ENCODE peak calls at places on chromosomes 11 and 22, in nine cellular contexts. V, M, J, I, Z, L, H, T and U are unnamed samples.

GRCh38 chr11:101299210-101299609 is 169.6 kb upstream of the PGR start:
- DNase-seq in V (no peak), M (no peak), J (no peak), I (no peak), Z (no peak), L (no peak), H (no peak), T (no peak), U (no peak)

GRCh38 chr11:86464509-86465221 is 90.0 kb downstream of the CCDC81 start:
- DNase-seq in V (no peak), M (no peak), J (no peak), I (no peak), Z (no peak), L (no peak), H (no peak), T (no peak), U (no peak)

GRCh38 chr11:44565746-44566558 is 489 bp downstream of the CD82 start:
- DNase-seq in V (no peak), M (no peak), J (peak; percentile 57), I (peak; percentile 78), Z (peak; percentile 30), L (no peak), H (no peak), T (no peak), U (no peak)

GRCh38 chr11:1153951-1154487 is 3.7 kb upstream of the MUC5AC start:
- DNase-seq in V (peak; percentile 19), M (peak; percentile 25), J (no peak), I (peak; percentile 73), Z (no peak), L (no peak), H (peak; percentile 86), T (peak; percentile 30), U (no peak)

GRCh38 chr11:6992457-6993431 is 27.4 kb downstream of the ZNF214 start:
- DNase-seq in V (no peak), M (no peak), J (no peak), I (no peak), Z (peak; percentile 5), L (no peak), H (no peak), T (no peak), U (peak; percentile 68)

GRCh38 chr11:14306481-14306880 is 52.5 kb downstream of the RRAS2 start:
- DNase-seq in V (no peak), M (no peak), J (peak; percentile 72), I (no peak), Z (no peak), L (no peak), H (no peak), T (no peak), U (no peak)

GRCh38 chr11:58768137-58768536 is 36.4 kb upstream of the GLYAT start:
- DNase-seq in V (no peak), M (no peak), J (no peak), I (no peak), Z (no peak), L (no peak), H (no peak), T (no peak), U (no peak)

GRCh38 chr11:128324051-128324481 is 263.3 kb downstream of the ETS1 start:
- DNase-seq in V (no peak), M (no peak), J (no peak), I (peak; percentile 70), Z (no peak), L (no peak), H (no peak), T (no peak), U (no peak)

GRCh38 chr11:27545946-27546345 is 39.4 kb upstream of the LIN7C start:
- DNase-seq in V (no peak), M (no peak), J (peak; percentile 5), I (no peak), Z (no peak), L (no peak), H (no peak), T (no peak), U (no peak)

GRCh38 chr22:28430656-28431055 is 249.0 kb downstream of the TTC28 start:
- DNase-seq in V (no peak), M (no peak), J (no peak), I (no peak), Z (no peak), L (no peak), H (no peak), T (no peak), U (no peak)

GRCh38 chr22:28435271-28435825 is 244.3 kb downstream of the TTC28 start:
- DNase-seq in V (no peak), M (peak; percentile 77), J (peak; percentile 18), I (no peak), Z (peak; percentile 5), L (peak; percentile 38), H (no peak), T (no peak), U (no peak)

GRCh38 chr22:28440517-28441366 is 238.9 kb downstream of the TTC28 start:
- DNase-seq in V (no peak), M (no peak), J (no peak), I (no peak), Z (no peak), L (no peak), H (no peak), T (no peak), U (no peak)

GRCh38 chr22:28438183-28438778 is 241.4 kb downstream of the TTC28 start:
- DNase-seq in V (no peak), M (no peak), J (no peak), I (no peak), Z (no peak), L (no peak), H (no peak), T (no peak), U (no peak)

GRCh38 chr22:28435960-28436359 is 243.7 kb downstream of the TTC28 start:
- DNase-seq in V (no peak), M (no peak), J (no peak), I (no peak), Z (peak; percentile 43), L (no peak), H (no peak), T (no peak), U (no peak)
- H3K27ac ChIP-seq in V (no peak overlapping the region), M (no peak overlapping the region), J (no peak overlapping the region), I (no peak overlapping the region), Z (no peak overlapping the region), L (peak overlapping the region; percentile 0), H (no peak overlapping the region), T (no peak overlapping the region), U (no peak overlapping the region)

DNA sequence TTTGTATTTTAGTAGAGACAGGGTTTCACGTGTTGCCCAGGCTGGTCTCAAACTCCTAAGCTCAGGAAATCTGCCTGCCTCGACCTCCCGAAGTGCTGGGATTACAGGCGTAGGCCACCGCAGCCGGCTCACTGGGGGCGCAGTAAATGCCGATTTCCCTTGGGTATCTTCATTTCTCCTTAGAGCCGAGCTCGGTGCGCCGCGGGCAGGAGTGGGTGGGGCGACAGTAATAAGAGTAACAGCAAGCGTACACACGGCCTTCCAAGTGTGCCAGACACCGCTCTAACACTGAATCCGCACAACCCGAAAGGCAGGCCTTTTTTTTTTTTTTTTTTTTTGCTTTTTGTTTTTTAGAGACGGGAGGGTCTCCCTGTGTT is 511 bp upstream of the ADSL start:
- DNase-seq in V (peak; percentile 36), M (no peak), J (no peak), I (peak; percentile 85), Z (peak; percentile 18), L (no peak), H (no peak), T (peak; percentile 56), U (peak; percentile 47)
- TF ChIP-seq CTCF in V (no peak), M (no peak), J (no peak), I (no peak), Z (no peak), L (no peak), H (no peak), T (no peak), U (no peak)

GRCh38 chr11:117669062-117669461 is 128.0 kb downstream of the DSCAML1 start:
- DNase-seq in V (no peak), M (no peak), J (no peak), I (no peak), Z (no peak), L (no peak), H (no peak), T (no peak), U (no peak)
- H3K27ac ChIP-seq in V (no peak overlapping the region), M (no peak overlapping the region), J (no peak overlapping the region), I (no peak overlapping the region), Z (no peak overlapping the region), L (no peak overlapping the region), H (no peak overlapping the region), T (no peak overlapping the region), U (no peak overlapping the region)

GRCh38 chr11:71421392-71421950 is 26.7 kb downstream of the DHCR7 start:
- DNase-seq in V (no peak), M (no peak), J (no peak), I (no peak), Z (no peak), L (no peak), H (no peak), T (no peak), U (no peak)

GRCh38 chr11:71425409-71425808 is 22.8 kb downstream of the DHCR7 start:
- DNase-seq in V (no peak), M (no peak), J (peak; percentile 48), I (no peak), Z (no peak), L (no peak), H (no peak), T (no peak), U (no peak)

GRCh38 chr11:71418643-71419042 is 29.6 kb downstream of the DHCR7 start:
- DNase-seq in V (no peak), M (no peak), J (no peak), I (no peak), Z (no peak), L (no peak), H (no peak), T (no peak), U (no peak)

GRCh38 chr11:71423181-71423790 is 24.9 kb downstream of the DHCR7 start:
- DNase-seq in V (no peak), M (no peak), J (no peak), I (no peak), Z (no peak), L (no peak), H (no peak), T (no peak), U (no peak)

GRCh38 chr11:71420455-71421241 is 27.5 kb downstream of the DHCR7 start:
- DNase-seq in V (no peak), M (peak; percentile 46), J (peak; percentile 88), I (no peak), Z (peak; percentile 36), L (no peak), H (peak; percentile 62), T (no peak), U (peak; percentile 49)
- TF ChIP-seq CTCF in V (no peak), M (peak; percentile 43), J (peak; percentile 92), I (peak; percentile 30), Z (peak; percentile 57), L (peak; percentile 44), H (peak; percentile 72), T (no peak), U (peak; percentile 72)

GRCh38 chr11:74615988-74616387 is 23.6 kb downstream of the POLD3 start:
- DNase-seq in V (no peak), M (no peak), J (no peak), I (no peak), Z (no peak), L (no peak), H (no peak), T (no peak), U (no peak)

GRCh38 chr11:74615311-74615710 is 22.9 kb downstream of the POLD3 start:
- DNase-seq in V (no peak), M (no peak), J (no peak), I (no peak), Z (no peak), L (no peak), H (no peak), T (no peak), U (no peak)

GRCh38 chr11:74611369-74611861 is 19.0 kb downstream of the POLD3 start:
- DNase-seq in V (no peak), M (no peak), J (peak; percentile 48), I (no peak), Z (peak; percentile 11), L (no peak), H (peak; percentile 18), T (no peak), U (peak; percentile 18)

GRCh38 chr11:74612877-74613276 is 20.5 kb downstream of the POLD3 start:
- DNase-seq in V (no peak), M (no peak), J (no peak), I (no peak), Z (no peak), L (no peak), H (no peak), T (no peak), U (no peak)
- H3K27ac ChIP-seq in V (no peak overlapping the region), M (no peak overlapping the region), J (no peak overlapping the region), I (no peak overlapping the region), Z (no peak overlapping the region), L (no peak overlapping the region), H (peak overlapping the region; percentile 79), T (no peak overlapping the region), U (no peak overlapping the region)